ENCODE peak calls at places on chromosomes 1 and 21, in six cellular contexts. G, F, J, W, Q and S are unnamed samples.

GRCh38 chr1:204424621-204425020 is 13.0 kb upstream of the PPP1R15B start:
- DNase-seq in G (no peak), F (no peak), J (no peak), W (no peak), Q (no peak), S (no peak)

GRCh38 chr21:15300131-15300530 is 235.3 kb upstream of the NRIP1 start:
- DNase-seq in G (no peak), F (no peak), J (no peak), W (no peak), Q (no peak), S (no peak)

GRCh38 chr1:86419277-86419903 is 4.6 kb upstream of the CLCA2 start:
- DNase-seq in G (peak), F (no peak), J (peak), W (peak), Q (no peak), S (peak)

GRCh38 chr1:15923241-15923640 is 52.7 kb downstream of the ZBTB17 start:
- DNase-seq in G (no peak), F (no peak), J (peak), W (peak), Q (no peak), S (no peak)

GRCh38 chr21:34517491-34518245 is 5.7 kb upstream of the KCNE1 start:
- DNase-seq in G (peak), F (no peak), J (no peak), W (peak), Q (no peak), S (no peak)

GRCh38 chr1:195939844-195940243 is 668.4 kb downstream of the KCNT2 start:
- DNase-seq in G (peak), F (no peak), J (no peak), W (peak), Q (no peak), S (peak)

GRCh38 chr1:22916469-22916817 is 56.2 kb downstream of the LACTBL1 start:
- DNase-seq in G (no peak), F (no peak), J (peak), W (no peak), Q (no peak), S (no peak)

GRCh38 chr1:181391297-181391905 is 91.9 kb upstream of the CACNA1E start:
- DNase-seq in G (no peak), F (no peak), J (no peak), W (no peak), Q (no peak), S (no peak)

GRCh38 chr21:31874817-31875216 is 2.0 kb downstream of the HUNK start:
- DNase-seq in G (no peak), F (peak), J (no peak), W (no peak), Q (no peak), S (peak)

GRCh38 chr21:9839011-9839661 is 682.2 kb upstream of the TPTE start:
- DNase-seq in G (no peak), F (no peak), J (no peak), W (peak), Q (no peak), S (peak)